ENCODE peak calls at places on chromosomes 13 and 19, in nine cellular contexts. One of them, this sample, is unnamed.

GRCh38 chr13:89066868-89067466 is 1395.8 kb downstream of the SLITRK5 start:
- DNase-seq in GM23338: peak
- DNase-seq in PC-3: peak
- DNase-seq in OCI-LY7: peak
- DNase-seq in MM.1S: peak
- DNase-seq in SK-N-SH: peak
- DNase-seq in hepatocyte: peak
- DNase-seq in HCT116: peak
- DNase-seq in GM23248: peak
- DNase-seq in this sample: peak

GRCh38 chr19:35213678-35214632 is 14.6 kb downstream of the FAM187B start:
- DNase-seq in GM23338: no peak
- DNase-seq in PC-3: peak
- DNase-seq in OCI-LY7: peak
- DNase-seq in MM.1S: peak
- DNase-seq in SK-N-SH: peak
- DNase-seq in hepatocyte: peak
- DNase-seq in HCT116: peak
- DNase-seq in GM23248: peak
- DNase-seq in this sample: no peak

GRCh38 chr19:5686326-5686646 is 3.8 kb upstream of the RPL36 start:
- DNase-seq in GM23338: no peak
- DNase-seq in PC-3: no peak
- DNase-seq in OCI-LY7: no peak
- DNase-seq in MM.1S: no peak
- DNase-seq in SK-N-SH: no peak
- DNase-seq in hepatocyte: no peak
- DNase-seq in HCT116: no peak
- DNase-seq in GM23248: no peak
- DNase-seq in this sample: no peak

GRCh38 chr19:16061943-16062342 is 14.4 kb upstream of the TPM4 start:
- DNase-seq in GM23338: no peak
- DNase-seq in PC-3: no peak
- DNase-seq in OCI-LY7: no peak
- DNase-seq in MM.1S: no peak
- DNase-seq in SK-N-SH: no peak
- DNase-seq in hepatocyte: no peak
- DNase-seq in HCT116: no peak
- DNase-seq in GM23248: no peak
- DNase-seq in this sample: no peak

GRCh38 chr13:24699541-24699940 is 19.3 kb downstream of the ATP12A start:
- DNase-seq in GM23338: no peak
- DNase-seq in PC-3: no peak
- DNase-seq in OCI-LY7: no peak
- DNase-seq in MM.1S: no peak
- DNase-seq in SK-N-SH: no peak
- DNase-seq in hepatocyte: no peak
- DNase-seq in HCT116: no peak
- DNase-seq in GM23248: no peak
- DNase-seq in this sample: no peak

GRCh38 chr19:14019100-14019499 is 8.8 kb upstream of the RLN3 start:
- DNase-seq in GM23338: no peak
- DNase-seq in PC-3: no peak
- DNase-seq in OCI-LY7: peak
- DNase-seq in MM.1S: no peak
- DNase-seq in SK-N-SH: no peak
- DNase-seq in hepatocyte: no peak
- DNase-seq in HCT116: no peak
- DNase-seq in GM23248: no peak
- DNase-seq in this sample: no peak

GRCh38 chr19:2051771-2052704 is 994 bp upstream of the MKNK2 start:
- DNase-seq in GM23338: no peak
- DNase-seq in PC-3: no peak
- DNase-seq in OCI-LY7: peak
- DNase-seq in MM.1S: no peak
- DNase-seq in SK-N-SH: no peak
- DNase-seq in hepatocyte: peak
- DNase-seq in HCT116: no peak
- DNase-seq in GM23248: no peak
- DNase-seq in this sample: no peak

GRCh38 chr19:805600-806550 is 8.6 kb downstream of the PTBP1 start:
- DNase-seq in GM23338: peak
- DNase-seq in PC-3: no peak
- DNase-seq in OCI-LY7: no peak
- DNase-seq in MM.1S: no peak
- DNase-seq in SK-N-SH: peak
- DNase-seq in hepatocyte: no peak
- DNase-seq in HCT116: no peak
- DNase-seq in GM23248: no peak
- DNase-seq in this sample: no peak

GRCh38 chr19:34255546-34255945 is 1.2 kb downstream of the GARRE1 start:
- DNase-seq in GM23338: no peak
- DNase-seq in PC-3: no peak
- DNase-seq in OCI-LY7: no peak
- DNase-seq in MM.1S: no peak
- DNase-seq in SK-N-SH: no peak
- DNase-seq in hepatocyte: no peak
- DNase-seq in HCT116: no peak
- DNase-seq in GM23248: no peak
- DNase-seq in this sample: no peak

GRCh38 chr13:84686973-84687372 is 804.7 kb upstream of the SLITRK1 start:
- DNase-seq in GM23338: no peak
- DNase-seq in PC-3: no peak
- DNase-seq in OCI-LY7: no peak
- DNase-seq in MM.1S: no peak
- DNase-seq in SK-N-SH: no peak
- DNase-seq in hepatocyte: no peak
- DNase-seq in HCT116: no peak
- DNase-seq in GM23248: no peak
- DNase-seq in this sample: no peak

GRCh38 chr19:12939292-12939606 is 840 bp downstream of the CALR start:
- DNase-seq in GM23338: no peak
- DNase-seq in PC-3: peak
- DNase-seq in OCI-LY7: peak
- DNase-seq in MM.1S: peak
- DNase-seq in SK-N-SH: no peak
- DNase-seq in hepatocyte: no peak
- DNase-seq in HCT116: no peak
- DNase-seq in GM23248: peak
- DNase-seq in this sample: peak

GRCh38 chr19:18291019-18291524 is 9.7 kb upstream of the JUND start:
- DNase-seq in GM23338: peak
- DNase-seq in PC-3: no peak
- DNase-seq in OCI-LY7: no peak
- DNase-seq in MM.1S: no peak
- DNase-seq in SK-N-SH: peak
- DNase-seq in hepatocyte: no peak
- DNase-seq in HCT116: no peak
- DNase-seq in GM23248: no peak
- DNase-seq in this sample: no peak

GRCh38 chr13:41554626-41555386 is 97.5 kb downstream of the RGCC start:
- DNase-seq in GM23338: no peak
- DNase-seq in PC-3: no peak
- DNase-seq in OCI-LY7: peak
- DNase-seq in MM.1S: no peak
- DNase-seq in SK-N-SH: no peak
- DNase-seq in hepatocyte: no peak
- DNase-seq in HCT116: no peak
- DNase-seq in GM23248: no peak
- DNase-seq in this sample: no peak

GRCh38 chr19:5895890-5896289 is 7.7 kb downstream of the NDUFA11 start:
- DNase-seq in GM23338: no peak
- DNase-seq in PC-3: no peak
- DNase-seq in OCI-LY7: no peak
- DNase-seq in MM.1S: no peak
- DNase-seq in SK-N-SH: no peak
- DNase-seq in hepatocyte: no peak
- DNase-seq in HCT116: no peak
- DNase-seq in GM23248: no peak
- DNase-seq in this sample: no peak

GRCh38 chr19:10288662-10289166 is 1.0 kb upstream of the ICAM5 start:
- DNase-seq in GM23338: peak
- DNase-seq in PC-3: peak
- DNase-seq in OCI-LY7: peak
- DNase-seq in MM.1S: peak
- DNase-seq in SK-N-SH: peak
- DNase-seq in hepatocyte: no peak
- DNase-seq in HCT116: peak
- DNase-seq in GM23248: peak
- DNase-seq in this sample: peak

GRCh38 chr13:60335531-60335930 is 61.5 kb upstream of the TDRD3 start:
- DNase-seq in GM23338: peak
- DNase-seq in PC-3: peak
- DNase-seq in OCI-LY7: peak
- DNase-seq in MM.1S: no peak
- DNase-seq in SK-N-SH: no peak
- DNase-seq in hepatocyte: no peak
- DNase-seq in HCT116: no peak
- DNase-seq in GM23248: peak
- DNase-seq in this sample: peak

GRCh38 chr19:6023085-6023682 is 45.2 kb upstream of the RANBP3 start:
- DNase-seq in GM23338: no peak
- DNase-seq in PC-3: peak
- DNase-seq in OCI-LY7: no peak
- DNase-seq in MM.1S: no peak
- DNase-seq in SK-N-SH: peak
- DNase-seq in hepatocyte: no peak
- DNase-seq in HCT116: no peak
- DNase-seq in GM23248: peak
- DNase-seq in this sample: no peak

GRCh38 chr19:48325265-48325910 is at the start of gene EMP3:
- DNase-seq in GM23338: peak
- DNase-seq in PC-3: peak
- DNase-seq in OCI-LY7: peak
- DNase-seq in MM.1S: peak
- DNase-seq in SK-N-SH: no peak
- DNase-seq in hepatocyte: peak
- DNase-seq in HCT116: peak
- DNase-seq in GM23248: peak
- DNase-seq in this sample: peak

GRCh38 chr19:18176367-18177310 is 3.0 kb downstream of the IFI30 start:
- DNase-seq in GM23338: no peak
- DNase-seq in PC-3: peak
- DNase-seq in OCI-LY7: no peak
- DNase-seq in MM.1S: no peak
- DNase-seq in SK-N-SH: no peak
- DNase-seq in hepatocyte: no peak
- DNase-seq in HCT116: no peak
- DNase-seq in GM23248: no peak
- DNase-seq in this sample: no peak

GRCh38 chr19:31892060-31892459 is 453.4 kb upstream of the ZNF507 start:
- DNase-seq in GM23338: no peak
- DNase-seq in PC-3: no peak
- DNase-seq in OCI-LY7: no peak
- DNase-seq in MM.1S: no peak
- DNase-seq in SK-N-SH: no peak
- DNase-seq in hepatocyte: no peak
- DNase-seq in HCT116: no peak
- DNase-seq in GM23248: no peak
- DNase-seq in this sample: no peak

GRCh38 chr13:23554000-23554399 is 16.2 kb upstream of the TNFRSF19 start:
- DNase-seq in GM23338: no peak
- DNase-seq in PC-3: peak
- DNase-seq in OCI-LY7: no peak
- DNase-seq in MM.1S: no peak
- DNase-seq in SK-N-SH: no peak
- DNase-seq in hepatocyte: no peak
- DNase-seq in HCT116: peak
- DNase-seq in GM23248: peak
- DNase-seq in this sample: no peak

GRCh38 chr19:10230155-10230903 is 802 bp downstream of the S1PR2 start:
- DNase-seq in GM23338: peak
- DNase-seq in PC-3: no peak
- DNase-seq in OCI-LY7: no peak
- DNase-seq in MM.1S: no peak
- DNase-seq in SK-N-SH: peak
- DNase-seq in hepatocyte: peak
- DNase-seq in HCT116: no peak
- DNase-seq in GM23248: peak
- DNase-seq in this sample: peak

GRCh38 chr13:112893570-112894422 is 75.2 kb upstream of the MCF2L start:
- DNase-seq in GM23338: peak
- DNase-seq in PC-3: peak
- DNase-seq in OCI-LY7: no peak
- DNase-seq in MM.1S: peak
- DNase-seq in SK-N-SH: peak
- DNase-seq in hepatocyte: peak
- DNase-seq in HCT116: no peak
- DNase-seq in GM23248: peak
- DNase-seq in this sample: peak
- H3K4me3 ChIP-seq in GM23338: peak
- H3K4me3 ChIP-seq in PC-3: peak
- H3K4me3 ChIP-seq in OCI-LY7: no peak
- H3K4me3 ChIP-seq in MM.1S: no peak
- H3K4me3 ChIP-seq in SK-N-SH: peak
- H3K4me3 ChIP-seq in hepatocyte: peak
- H3K4me3 ChIP-seq in HCT116: peak
- H3K4me3 ChIP-seq in GM23248: no peak
- H3K4me3 ChIP-seq in this sample: peak

GRCh38 chr13:82614086-82614485 is 1268.2 kb downstream of the SLITRK1 start:
- DNase-seq in GM23338: no peak
- DNase-seq in PC-3: no peak
- DNase-seq in OCI-LY7: no peak
- DNase-seq in MM.1S: no peak
- DNase-seq in SK-N-SH: no peak
- DNase-seq in hepatocyte: no peak
- DNase-seq in HCT116: no peak
- DNase-seq in GM23248: no peak
- DNase-seq in this sample: no peak
- H3K4me2 ChIP-seq in GM23338: no peak
- H3K4me2 ChIP-seq in PC-3: no peak
- H3K4me2 ChIP-seq in OCI-LY7: no peak
- H3K4me2 ChIP-seq in MM.1S: no peak
- H3K4me2 ChIP-seq in SK-N-SH: no peak
- H3K4me2 ChIP-seq in hepatocyte: no peak
- H3K4me2 ChIP-seq in HCT116: no peak
- H3K4me2 ChIP-seq in GM23248: no peak
- H3K4me2 ChIP-seq in this sample: no peak

GRCh38 chr19:9043524-9043923 is 33.3 kb upstream of the MUC16 start:
- DNase-seq in GM23338: no peak
- DNase-seq in PC-3: peak
- DNase-seq in OCI-LY7: no peak
- DNase-seq in MM.1S: no peak
- DNase-seq in SK-N-SH: no peak
- DNase-seq in hepatocyte: no peak
- DNase-seq in HCT116: no peak
- DNase-seq in GM23248: no peak
- DNase-seq in this sample: peak
- TF ChIP-seq EZH2phosphoT487 in GM23338: no peak
- TF ChIP-seq EZH2phosphoT487 in PC-3: no peak
- TF ChIP-seq EZH2phosphoT487 in OCI-LY7: no peak
- TF ChIP-seq EZH2phosphoT487 in MM.1S: no peak
- TF ChIP-seq EZH2phosphoT487 in SK-N-SH: no peak
- TF ChIP-seq EZH2phosphoT487 in hepatocyte: no peak
- TF ChIP-seq EZH2phosphoT487 in HCT116: no peak
- TF ChIP-seq EZH2phosphoT487 in GM23248: no peak
- TF ChIP-seq EZH2phosphoT487 in this sample: no peak

DNA sequence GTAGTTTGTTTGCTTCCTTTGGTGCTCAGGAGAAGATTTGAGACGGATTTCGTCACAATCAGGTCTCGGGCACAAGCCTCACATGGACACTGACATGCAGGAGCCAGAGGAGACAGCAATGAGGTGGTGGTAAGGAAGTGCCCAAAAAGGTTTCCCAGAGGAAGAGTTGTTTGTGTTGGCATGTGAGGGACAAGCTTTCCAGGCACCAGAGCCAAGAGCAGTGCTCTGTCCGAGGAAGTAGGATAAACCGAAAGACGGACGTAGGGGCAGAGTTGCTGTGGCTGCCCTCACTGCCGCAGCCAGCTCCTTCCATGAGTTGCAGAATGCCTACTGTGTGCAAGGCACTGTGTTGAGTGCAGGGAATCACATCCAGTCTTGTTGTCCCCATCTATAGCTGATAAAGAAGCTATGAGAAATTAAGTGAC is 27.7 kb downstream of the SAE1 start:
- DNase-seq in GM23338: no peak
- DNase-seq in PC-3: no peak
- DNase-seq in OCI-LY7: no peak
- DNase-seq in MM.1S: no peak
- DNase-seq in SK-N-SH: no peak
- DNase-seq in hepatocyte: no peak
- DNase-seq in HCT116: no peak
- DNase-seq in GM23248: no peak
- DNase-seq in this sample: no peak
- H3K4me3 ChIP-seq in GM23338: peak
- H3K4me3 ChIP-seq in PC-3: no peak
- H3K4me3 ChIP-seq in OCI-LY7: no peak
- H3K4me3 ChIP-seq in MM.1S: no peak
- H3K4me3 ChIP-seq in SK-N-SH: no peak
- H3K4me3 ChIP-seq in hepatocyte: no peak
- H3K4me3 ChIP-seq in HCT116: no peak
- H3K4me3 ChIP-seq in GM23248: no peak
- H3K4me3 ChIP-seq in this sample: no peak

This sample was measured in neural progenitor cell.